ENCODE peak calls at places on chromosome 19, in six cellular contexts. A, Q, K, J, G and U are unnamed samples.

GRCh38 chr19:15441317-15441716 is 8.4 kb downstream of the WIZ start:
- DNase-seq in K (no peak), J (no peak), G (no peak), Q (no peak), A (no peak), U (no peak)

GRCh38 chr19:18568367-18568766 is 3.3 kb upstream of the UBA52 start:
- DNase-seq in J (no peak), A (no peak), Q (no peak), G (no peak), K (no peak), U (no peak)

GRCh38 chr19:31385744-31386143 is 36.5 kb upstream of the TSHZ3 start:
- DNase-seq in K (no peak), Q (no peak), G (no peak), J (peak; percentile 48), A (no peak), U (no peak)

GRCh38 chr19:8973501-8974091 is 36.6 kb downstream of the MUC16 start:
- DNase-seq in A (no peak), G (no peak), Q (no peak), K (no peak), J (no peak), U (no peak)

GRCh38 chr19:49058592-49058991 is 1.0 kb upstream of the CGB7 start:
- DNase-seq in A (no peak), Q (no peak), J (peak; percentile 21), K (no peak), G (no peak), U (no peak)

GRCh38 chr19:15337202-15337601 is 4.9 kb upstream of the BRD4 start:
- DNase-seq in G (no peak), J (no peak), K (no peak), A (no peak), Q (no peak), U (no peak)

GRCh38 chr19:34405892-34406660 is 1.9 kb downstream of the PDCD2L start:
- DNase-seq in J (no peak), Q (no peak), A (peak; percentile 20), G (no peak), K (no peak), U (no peak)

GRCh38 chr19:17616961-17617806 is 61.7 kb downstream of the COLGALT1 start:
- DNase-seq in K (no peak), G (no peak), A (no peak), Q (peak; percentile 38), J (no peak), U (no peak)

GRCh38 chr19:23698711-23699520 is 11.9 kb upstream of the ZNF675 start:
- DNase-seq in K (no peak), G (no peak), Q (no peak), J (peak; percentile 38), A (no peak), U (no peak)

GRCh38 chr19:33895366-33895765 is 98.7 kb downstream of the KCTD15 start:
- DNase-seq in G (no peak), Q (no peak), J (no peak), A (no peak), K (no peak), U (no peak)

GRCh38 chr19:2578391-2578826 is 102.5 kb downstream of the GADD45B start:
- DNase-seq in K (no peak), Q (no peak), J (peak; percentile 52), G (peak; percentile 69), A (no peak), U (no peak)

GRCh38 chr19:51000426-51000825 is 978 bp downstream of the KLK8 start:
- DNase-seq in J (no peak), A (no peak), Q (no peak), G (no peak), K (no peak), U (no peak)

GRCh38 chr19:927044-927706 is 1.3 kb downstream of the ARID3A start:
- DNase-seq in K (peak; percentile 75), A (peak; percentile 90), Q (peak; percentile 80), G (peak; percentile 78), J (peak; percentile 53), U (peak; percentile 60)

GRCh38 chr19:34411216-34411615 is 7.0 kb downstream of the PDCD2L start:
- DNase-seq in Q (no peak), J (no peak), G (peak; percentile 27), A (no peak), K (no peak), U (peak; percentile 18)

GRCh38 chr19:8611890-8612806 is 1.6 kb upstream of the ADAMTS10 start:
- DNase-seq in A (no peak), J (no peak), Q (peak; percentile 73), K (no peak), G (peak; percentile 85), U (no peak)

GRCh38 chr19:10269333-10270179 is 1.4 kb upstream of the ICAM1 start:
- DNase-seq in G (peak; percentile 92), A (peak; percentile 93), K (peak; percentile 79), J (peak; percentile 77), Q (peak; percentile 91), U (peak; percentile 72)

GRCh38 chr19:55353356-55353802 is 1.1 kb downstream of the COX6B2 start:
- DNase-seq in A (no peak), Q (no peak), J (no peak), G (no peak), K (no peak), U (no peak)

GRCh38 chr19:8988204-8988603 is 22.0 kb downstream of the MUC16 start:
- DNase-seq in Q (no peak), G (no peak), J (no peak), K (no peak), A (no peak), U (no peak)

GRCh38 chr19:6687117-6687516 is 17.2 kb upstream of the TNFSF14 start:
- DNase-seq in K (no peak), Q (no peak), J (no peak), G (no peak), A (no peak), U (no peak)

GRCh38 chr19:7942981-7943443 is 454 bp downstream of the TIMM44 start:
- DNase-seq in K (no peak), G (no peak), Q (no peak), J (no peak), A (no peak), U (no peak)

GRCh38 chr19:3565177-3565576 is 7.6 kb upstream of the HMG20B start:
- DNase-seq in J (no peak), G (no peak), K (no peak), A (no peak), Q (no peak), U (no peak)

GRCh38 chr19:34327851-34328250 is 37.1 kb upstream of the GPI start:
- DNase-seq in A (no peak), Q (no peak), G (no peak), J (no peak), K (no peak), U (no peak)

GRCh38 chr19:29628661-29629385 is 22.7 kb downstream of the POP4 start:
- DNase-seq in A (peak; percentile 17), Q (no peak), G (no peak), J (no peak), K (no peak), U (no peak)

GRCh38 chr19:29625316-29625715 is 19.2 kb downstream of the POP4 start:
- DNase-seq in A (no peak), Q (no peak), K (no peak), G (no peak), J (no peak), U (no peak)

GRCh38 chr19:29623726-29624488 is 17.8 kb downstream of the POP4 start:
- DNase-seq in G (no peak), J (no peak), K (no peak), Q (no peak), A (peak; percentile 25), U (no peak)

GRCh38 chr19:29624489-29625210 is 18.6 kb downstream of the POP4 start:
- DNase-seq in A (no peak), J (no peak), Q (no peak), K (no peak), G (no peak), U (no peak)

DNA sequence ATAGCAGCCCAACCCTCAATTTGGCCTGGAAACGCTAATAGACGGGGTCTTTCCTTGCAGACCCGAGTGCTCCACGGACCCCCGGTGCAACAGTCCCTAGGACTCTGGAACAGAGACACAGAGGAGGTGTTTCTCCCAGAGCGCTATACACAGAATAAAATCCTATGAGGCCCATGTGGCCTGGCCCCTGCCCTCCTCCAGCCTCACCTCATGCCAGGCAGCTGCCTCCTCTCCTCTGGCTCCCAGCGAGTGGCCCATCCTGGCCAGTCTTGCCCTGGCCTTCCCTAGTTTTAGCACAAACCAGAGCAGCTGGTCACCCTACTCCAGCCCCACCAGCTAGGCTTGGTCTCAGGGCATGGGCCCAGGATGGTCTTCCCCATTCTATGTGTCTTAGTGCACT is 20.3 kb downstream of the POP4 start:
- DNase-seq in Q (no peak), J (no peak), A (peak; percentile 24), K (no peak), G (no peak), U (no peak)
- TF ChIP-seq CTCF in Q (no peak), J (no peak), A (no peak), K (no peak), G (no peak), U (no peak)

GRCh38 chr19:5623397-5624153 is 692 bp downstream of the SAFB start:
- DNase-seq in J (no peak), A (no peak), Q (no peak), G (peak; percentile 59), K (no peak), U (no peak)
- H3K4me1 ChIP-seq in J (peaks cover 63% of the 10 kb centered on the region), A (peaks cover 77% of the 10 kb centered on the region), Q (peaks cover 51% of the 10 kb centered on the region), G (peaks cover 69% of the 10 kb centered on the region), K (peaks cover 69% of the 10 kb centered on the region), U (peaks cover 20% of the 10 kb centered on the region)

DNA sequence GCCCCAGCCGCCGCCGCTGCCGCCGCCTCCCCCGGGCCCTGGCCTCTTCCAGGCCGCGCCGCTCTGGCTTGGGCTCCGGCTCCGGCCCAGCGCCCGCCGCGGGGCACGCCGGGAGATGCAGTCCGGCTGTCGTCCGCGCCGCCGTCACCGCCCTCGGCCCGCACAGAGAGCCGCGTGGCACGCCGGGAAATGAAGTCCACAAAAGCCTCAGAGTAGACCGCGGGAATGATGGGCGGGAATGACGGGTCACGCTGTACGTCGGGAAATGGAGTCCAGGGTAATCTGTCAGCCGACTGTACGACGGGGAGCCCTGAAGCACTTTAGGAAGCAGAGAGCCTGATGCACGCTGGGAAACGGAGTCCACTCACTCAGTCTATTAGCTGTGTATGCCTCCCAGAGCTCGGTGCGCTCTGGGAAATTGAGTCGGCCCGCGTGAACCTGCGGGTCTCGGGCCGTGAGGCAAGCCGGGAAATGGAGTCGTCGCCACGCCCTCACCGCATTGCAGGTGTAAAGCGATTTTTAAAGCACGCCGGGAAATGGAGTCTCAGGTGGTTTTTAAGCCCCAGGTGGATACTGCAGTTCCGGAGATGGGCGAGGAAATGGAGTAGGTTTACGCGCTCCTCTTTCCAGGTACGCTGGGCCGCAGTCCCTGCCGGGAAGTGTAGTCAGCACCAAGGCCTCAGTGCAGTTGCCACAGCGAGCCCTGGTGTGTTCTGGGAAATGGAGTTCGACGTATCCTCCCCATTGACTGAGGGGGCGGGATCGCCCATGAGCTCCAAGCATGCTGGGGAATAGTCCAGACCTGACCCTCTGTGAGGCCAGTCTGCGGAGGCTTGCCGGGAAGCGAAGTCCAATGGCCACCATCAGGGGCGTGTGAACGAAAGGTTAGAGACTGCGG is at the start of gene GSK3A:
- DNase-seq in J (peak; percentile 99), K (peak; percentile 98), G (peak; percentile 100), Q (peak; percentile 99), A (peak; percentile 99), U (peak; percentile 98)
- TF ChIP-seq CTCF in J (no peak), K (no peak), G (no peak), Q (no peak), A (no peak), U (no peak)

GRCh38 chr19:5037936-5038335 is 69.0 kb downstream of the KDM4B start:
- DNase-seq in K (no peak), Q (no peak), G (no peak), J (no peak), A (no peak), U (no peak)
- H3K4me1 ChIP-seq in K (peaks cover 21% of the 10 kb centered on the region), Q (no peaks in the 10 kb centered on the region), G (peaks cover 41% of the 10 kb centered on the region), J (peaks cover 29% of the 10 kb centered on the region), A (peaks cover 8% of the 10 kb centered on the region), U (peaks cover 4% of the 10 kb centered on the region)

GRCh38 chr19:46928951-46929350 is 68.2 kb downstream of the ARHGAP35 start:
- DNase-seq in Q (no peak), K (no peak), A (no peak), G (no peak), J (no peak), U (no peak)
- TF ChIP-seq CTCF in Q (no peak), K (no peak), A (no peak), G (no peak), J (no peak), U (no peak)